ENCODE peak calls at places on chromosomes 12 and 14, in eight cellular contexts. One of them, this sample, is unnamed.
A peak's percentile ranks its signal among the peaks of the same experiment; 100 is the strongest.

GRCh38 chr14:53247596-53248370 is 94.7 kb upstream of the DDHD1 start:
- DNase-seq in PC-3: no peak
- DNase-seq in foreskin fibroblast: no peak
- DNase-seq in AG10803: no peak
- DNase-seq in lung: no peak
- DNase-seq in A549: no peak
- DNase-seq in uterus: no peak
- DNase-seq in HCT116: no peak
- DNase-seq in this sample: no peak

GRCh38 chr12:106138279-106138645 is 492 bp downstream of the NUAK1 start:
- DNase-seq in PC-3: peak; percentile 21
- DNase-seq in foreskin fibroblast: no peak
- DNase-seq in AG10803: no peak
- DNase-seq in lung: no peak
- DNase-seq in A549: no peak
- DNase-seq in uterus: no peak
- DNase-seq in HCT116: no peak
- DNase-seq in this sample: no peak

GRCh38 chr12:57276935-57277563 is 26.1 kb upstream of the STAC3 start:
- DNase-seq in PC-3: peak; percentile 52
- DNase-seq in foreskin fibroblast: peak; percentile 65
- DNase-seq in AG10803: peak; percentile 25
- DNase-seq in lung: no peak
- DNase-seq in A549: peak; percentile 55
- DNase-seq in uterus: no peak
- DNase-seq in HCT116: peak; percentile 18
- DNase-seq in this sample: peak; percentile 21

GRCh38 chr12:115213538-115213961 is 529.6 kb upstream of the TBX3 start:
- DNase-seq in PC-3: no peak
- DNase-seq in foreskin fibroblast: no peak
- DNase-seq in AG10803: no peak
- DNase-seq in lung: no peak
- DNase-seq in A549: no peak
- DNase-seq in uterus: no peak
- DNase-seq in HCT116: no peak
- DNase-seq in this sample: no peak

GRCh38 chr14:80698974-80699373 is 242.6 kb downstream of the CEP128 start:
- DNase-seq in PC-3: no peak
- DNase-seq in foreskin fibroblast: no peak
- DNase-seq in AG10803: no peak
- DNase-seq in lung: no peak
- DNase-seq in A549: no peak
- DNase-seq in uterus: no peak
- DNase-seq in HCT116: no peak
- DNase-seq in this sample: no peak

GRCh38 chr14:51335521-51335920 is 95.5 kb downstream of the TMX1 start:
- DNase-seq in PC-3: no peak
- DNase-seq in foreskin fibroblast: peak; percentile 35
- DNase-seq in AG10803: peak; percentile 89
- DNase-seq in lung: no peak
- DNase-seq in A549: no peak
- DNase-seq in uterus: peak; percentile 45
- DNase-seq in HCT116: no peak
- DNase-seq in this sample: no peak

GRCh38 chr12:26028953-26029740 is 70.7 kb downstream of the RASSF8 start:
- DNase-seq in PC-3: peak; percentile 85
- DNase-seq in foreskin fibroblast: peak; percentile 78
- DNase-seq in AG10803: peak; percentile 64
- DNase-seq in lung: no peak
- DNase-seq in A549: peak; percentile 63
- DNase-seq in uterus: peak; percentile 37
- DNase-seq in HCT116: peak; percentile 40
- DNase-seq in this sample: peak; percentile 72

GRCh38 chr12:87425942-87426554 is 603.2 kb downstream of the C12orf50 start:
- DNase-seq in PC-3: peak; percentile 84
- DNase-seq in foreskin fibroblast: no peak
- DNase-seq in AG10803: no peak
- DNase-seq in lung: no peak
- DNase-seq in A549: peak; percentile 72
- DNase-seq in uterus: no peak
- DNase-seq in HCT116: peak; percentile 36
- DNase-seq in this sample: peak; percentile 8

GRCh38 chr12:2833810-2834209 is 1.0 kb downstream of the NRIP2 start:
- DNase-seq in PC-3: no peak
- DNase-seq in foreskin fibroblast: no peak
- DNase-seq in AG10803: no peak
- DNase-seq in lung: no peak
- DNase-seq in A549: no peak
- DNase-seq in uterus: no peak
- DNase-seq in HCT116: no peak
- DNase-seq in this sample: no peak

GRCh38 chr12:75642226-75642625 is 130.8 kb upstream of the KRR1 start:
- DNase-seq in PC-3: no peak
- DNase-seq in foreskin fibroblast: no peak
- DNase-seq in AG10803: no peak
- DNase-seq in lung: no peak
- DNase-seq in A549: no peak
- DNase-seq in uterus: no peak
- DNase-seq in HCT116: no peak
- DNase-seq in this sample: peak; percentile 36

GRCh38 chr14:100875861-100876590 is 27.5 kb downstream of the RTL1 start:
- DNase-seq in PC-3: no peak
- DNase-seq in foreskin fibroblast: no peak
- DNase-seq in AG10803: no peak
- DNase-seq in lung: no peak
- DNase-seq in A549: no peak
- DNase-seq in uterus: no peak
- DNase-seq in HCT116: no peak
- DNase-seq in this sample: no peak

GRCh38 chr14:100874411-100875091 is 29.0 kb downstream of the RTL1 start:
- DNase-seq in PC-3: no peak
- DNase-seq in foreskin fibroblast: no peak
- DNase-seq in AG10803: no peak
- DNase-seq in lung: no peak
- DNase-seq in A549: no peak
- DNase-seq in uterus: no peak
- DNase-seq in HCT116: no peak
- DNase-seq in this sample: no peak

GRCh38 chr14:100874051-100874410 is 29.5 kb downstream of the RTL1 start:
- DNase-seq in PC-3: no peak
- DNase-seq in foreskin fibroblast: no peak
- DNase-seq in AG10803: no peak
- DNase-seq in lung: no peak
- DNase-seq in A549: no peak
- DNase-seq in uterus: no peak
- DNase-seq in HCT116: no peak
- DNase-seq in this sample: no peak

GRCh38 chr14:100873083-100873482 is 30.4 kb downstream of the RTL1 start:
- DNase-seq in PC-3: no peak
- DNase-seq in foreskin fibroblast: peak; percentile 13
- DNase-seq in AG10803: no peak
- DNase-seq in lung: no peak
- DNase-seq in A549: no peak
- DNase-seq in uterus: no peak
- DNase-seq in HCT116: no peak
- DNase-seq in this sample: no peak

GRCh38 chr14:100875126-100875525 is 28.4 kb downstream of the RTL1 start:
- DNase-seq in PC-3: no peak
- DNase-seq in foreskin fibroblast: no peak
- DNase-seq in AG10803: no peak
- DNase-seq in lung: no peak
- DNase-seq in A549: no peak
- DNase-seq in uterus: no peak
- DNase-seq in HCT116: no peak
- DNase-seq in this sample: no peak
- H3K4me3 ChIP-seq in PC-3: no peak overlapping the region
- H3K4me3 ChIP-seq in foreskin fibroblast: no peak overlapping the region
- H3K4me3 ChIP-seq in AG10803: no peak overlapping the region
- H3K4me3 ChIP-seq in lung: no peak overlapping the region
- H3K4me3 ChIP-seq in A549: no peak overlapping the region
- H3K4me3 ChIP-seq in uterus: no peak overlapping the region
- H3K4me3 ChIP-seq in HCT116: no peak overlapping the region
- H3K4me3 ChIP-seq in this sample: no peak overlapping the region

DNA sequence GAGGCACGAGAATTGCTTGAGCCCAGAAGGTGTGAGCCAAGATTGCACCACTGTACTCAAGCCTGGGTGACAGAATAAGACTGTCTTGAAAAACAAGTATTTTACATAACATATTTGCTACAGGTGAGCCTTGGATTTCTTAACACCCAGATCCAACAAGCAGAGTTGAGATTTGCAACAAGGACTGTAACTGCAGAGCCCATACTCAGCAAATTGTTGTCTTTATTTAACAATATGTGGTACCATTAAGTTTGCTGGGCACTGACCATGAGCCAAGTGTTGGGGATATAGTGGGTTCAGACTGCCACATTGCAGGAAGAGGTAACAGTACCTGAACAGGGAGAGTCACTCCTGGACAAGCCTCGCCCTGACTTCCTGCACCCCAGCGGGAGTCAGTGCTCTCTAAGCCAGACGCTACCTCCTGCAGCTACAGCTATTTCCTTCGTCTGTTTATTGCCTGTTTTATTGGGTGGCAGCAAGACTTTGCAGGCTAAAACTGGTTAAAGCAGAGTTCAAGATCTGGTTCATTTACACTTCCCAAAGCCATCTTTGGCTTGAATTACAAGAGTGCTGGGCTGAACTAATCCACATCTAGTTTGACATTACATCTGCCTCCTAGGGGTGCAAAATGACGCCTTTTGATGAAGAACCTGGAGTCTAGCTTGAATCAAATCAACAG is 12.4 kb downstream of the AHSA1 start:
- DNase-seq in PC-3: no peak
- DNase-seq in foreskin fibroblast: no peak
- DNase-seq in AG10803: no peak
- DNase-seq in lung: no peak
- DNase-seq in A549: no peak
- DNase-seq in uterus: no peak
- DNase-seq in HCT116: no peak
- DNase-seq in this sample: no peak
- TF ChIP-seq CTCF in PC-3: no peak
- TF ChIP-seq CTCF in foreskin fibroblast: no peak
- TF ChIP-seq CTCF in AG10803: no peak
- TF ChIP-seq CTCF in lung: no peak
- TF ChIP-seq CTCF in A549: no peak
- TF ChIP-seq CTCF in uterus: no peak
- TF ChIP-seq CTCF in HCT116: no peak
- TF ChIP-seq CTCF in this sample: no peak

GRCh38 chr12:6494968-6495367 is 1.1 kb downstream of the NCAPD2 start:
- DNase-seq in PC-3: peak; percentile 9
- DNase-seq in foreskin fibroblast: peak; percentile 29
- DNase-seq in AG10803: no peak
- DNase-seq in lung: no peak
- DNase-seq in A549: no peak
- DNase-seq in uterus: no peak
- DNase-seq in HCT116: no peak
- DNase-seq in this sample: no peak
- H3K4me3 ChIP-seq in PC-3: peak overlapping the region; percentile 80
- H3K4me3 ChIP-seq in foreskin fibroblast: peak overlapping the region; percentile 83
- H3K4me3 ChIP-seq in AG10803: peak overlapping the region; percentile 90
- H3K4me3 ChIP-seq in lung: no peak overlapping the region
- H3K4me3 ChIP-seq in A549: peak overlapping the region; percentile 80
- H3K4me3 ChIP-seq in uterus: no peak overlapping the region
- H3K4me3 ChIP-seq in HCT116: peak overlapping the region; percentile 86
- H3K4me3 ChIP-seq in this sample: peak overlapping the region; percentile 91

DNA sequence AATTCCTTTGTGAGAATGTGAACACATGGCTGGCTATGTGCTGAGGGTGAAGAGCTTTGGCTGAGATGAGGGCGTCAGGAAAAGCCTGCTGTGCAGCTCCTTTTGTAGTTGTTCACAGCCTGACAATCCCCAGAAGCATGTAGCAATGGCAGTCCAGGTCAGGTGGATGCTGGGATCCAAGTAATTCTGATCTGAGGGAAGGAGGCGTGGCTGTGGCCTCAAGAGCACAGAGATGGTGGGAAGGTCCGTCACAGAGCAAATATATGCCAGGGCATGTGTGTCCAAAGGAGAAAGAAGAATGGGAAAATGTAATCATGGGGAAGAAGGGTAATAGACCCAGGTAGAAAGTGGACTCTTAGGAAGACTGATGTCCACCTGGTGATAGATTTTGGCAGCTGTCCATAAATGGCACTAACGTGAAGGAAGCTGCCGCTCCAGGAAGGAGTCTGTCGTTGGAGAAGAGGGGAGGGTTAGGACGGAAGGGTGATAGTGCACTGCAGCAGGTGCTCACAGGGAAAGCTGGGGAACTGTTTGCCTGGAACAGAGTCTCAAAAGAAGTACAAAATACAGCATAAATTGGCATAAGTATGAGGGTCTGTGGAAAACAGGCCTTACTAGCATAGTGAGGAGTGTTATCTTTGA is 13.8 kb downstream of the MGST1 start:
- DNase-seq in PC-3: no peak
- DNase-seq in foreskin fibroblast: no peak
- DNase-seq in AG10803: no peak
- DNase-seq in lung: no peak
- DNase-seq in A549: no peak
- DNase-seq in uterus: no peak
- DNase-seq in HCT116: no peak
- DNase-seq in this sample: no peak
- TF ChIP-seq CTCF in PC-3: no peak
- TF ChIP-seq CTCF in foreskin fibroblast: no peak
- TF ChIP-seq CTCF in AG10803: no peak
- TF ChIP-seq CTCF in lung: no peak
- TF ChIP-seq CTCF in A549: no peak
- TF ChIP-seq CTCF in uterus: no peak
- TF ChIP-seq CTCF in HCT116: no peak
- TF ChIP-seq CTCF in this sample: no peak

GRCh38 chr14:34770901-34771300 is 56.5 kb upstream of the CFL2 start:
- DNase-seq in PC-3: no peak
- DNase-seq in foreskin fibroblast: no peak
- DNase-seq in AG10803: peak; percentile 9
- DNase-seq in lung: no peak
- DNase-seq in A549: no peak
- DNase-seq in uterus: no peak
- DNase-seq in HCT116: no peak
- DNase-seq in this sample: no peak

GRCh38 chr14:34766060-34766459 is 51.7 kb upstream of the CFL2 start:
- DNase-seq in PC-3: peak; percentile 47
- DNase-seq in foreskin fibroblast: no peak
- DNase-seq in AG10803: no peak
- DNase-seq in lung: no peak
- DNase-seq in A549: peak; percentile 26
- DNase-seq in uterus: no peak
- DNase-seq in HCT116: no peak
- DNase-seq in this sample: no peak

GRCh38 chr14:34766611-34767010 is 52.2 kb upstream of the CFL2 start:
- DNase-seq in PC-3: no peak
- DNase-seq in foreskin fibroblast: peak; percentile 65
- DNase-seq in AG10803: peak; percentile 68
- DNase-seq in lung: no peak
- DNase-seq in A549: no peak
- DNase-seq in uterus: no peak
- DNase-seq in HCT116: no peak
- DNase-seq in this sample: peak; percentile 28
- H3K4me3 ChIP-seq in PC-3: no peak overlapping the region
- H3K4me3 ChIP-seq in foreskin fibroblast: no peak overlapping the region
- H3K4me3 ChIP-seq in AG10803: no peak overlapping the region
- H3K4me3 ChIP-seq in lung: no peak overlapping the region
- H3K4me3 ChIP-seq in A549: no peak overlapping the region
- H3K4me3 ChIP-seq in uterus: no peak overlapping the region
- H3K4me3 ChIP-seq in HCT116: no peak overlapping the region
- H3K4me3 ChIP-seq in this sample: no peak overlapping the region